ENCODE peak calls at places on chromosome 12, in five cellular contexts. N is stromal cell of bone marrow, M is coronary artery, J is T-helper 17 cell, O is choroid plexus epithelial cell. F is an unnamed sample.
A peak's percentile ranks its signal among the peaks of the same experiment; 100 is the strongest.

GRCh38 chr12:60494249-60494648 is 898.4 kb downstream of the SLC16A7 start:
- DNase-seq in N (peak; percentile 27), M (no peak), J (no peak), O (peak; percentile 73), F (peak; percentile 55)

GRCh38 chr12:112842441-112842840 is 50.9 kb downstream of the RPH3A start:
- DNase-seq in N (no peak), M (peak; percentile 33), J (no peak), O (no peak), F (no peak)

GRCh38 chr12:56684745-56685369 is 3.2 kb downstream of the PTGES3 start:
- DNase-seq in N (no peak), M (peak; percentile 16), J (no peak), O (no peak), F (no peak)

GRCh38 chr12:83016226-83016835 is 329.6 kb downstream of the TMTC2 start:
- DNase-seq in N (peak; percentile 49), M (no peak), J (no peak), O (peak; percentile 93), F (peak; percentile 92)

GRCh38 chr12:1054103-1054838 is 63.2 kb downstream of the ERC1 start:
- DNase-seq in N (no peak), M (no peak), J (no peak), O (no peak), F (no peak)

GRCh38 chr12:117686911-117687377 is 281.8 kb downstream of the KSR2 start:
- DNase-seq in N (peak; percentile 83), M (no peak), J (no peak), O (no peak), F (no peak)

GRCh38 chr12:123532808-123533649 is 490 bp downstream of the RILPL1 start:
- DNase-seq in N (peak; percentile 17), M (no peak), J (peak; percentile 7), O (peak; percentile 23), F (peak; percentile 23)

GRCh38 chr12:6821674-6822433 is at the start of gene GPR162:
- DNase-seq in N (peak; percentile 22), M (no peak), J (no peak), O (peak; percentile 62), F (peak; percentile 34)

GRCh38 chr12:50003595-50003994 is 21.7 kb downstream of the RACGAP1 start:
- DNase-seq in N (peak; percentile 48), M (no peak), J (no peak), O (peak; percentile 17), F (no peak)

GRCh38 chr12:16531623-16532022 is 74.3 kb downstream of the LMO3 start:
- DNase-seq in N (no peak), M (no peak), J (no peak), O (no peak), F (peak; percentile 64)

GRCh38 chr12:52633383-52633782 is 15.0 kb upstream of the KRT73 start:
- DNase-seq in N (no peak), M (peak; percentile 45), J (no peak), O (no peak), F (no peak)